ENCODE peak calls at places on chromosomes 7 and 10, in nine cellular contexts. Z is fibroblast of lung; D is GM04503; G is colonic mucosa; M is uterus; L is PC-9; U is GM19239; E is activated T-helper 9 cell treated with anti-CD3 and anti-CD28 coated beads, Interleukin-2, amount 50 U/mL, for 16 hours; W is T-helper 17 cell. O is an unnamed sample.

GRCh38 chr7:129903935-129904334 is 48.8 kb downstream of the UBE2H start:
- DNase-seq in Z (no peak), D (no peak), G (no peak), M (no peak), L (no peak), U (no peak), E (no peak), W (no peak), O (no peak)

GRCh38 chr10:68628576-68629127 is 68.5 kb downstream of the TET1 start:
- DNase-seq in Z (peak), D (no peak), G (no peak), M (no peak), L (no peak), U (no peak), E (no peak), W (no peak), O (no peak)

GRCh38 chr7:79282882-79283602 is 170.4 kb downstream of the MAGI2 start:
- DNase-seq in Z (peak), D (peak), G (no peak), M (no peak), L (peak), U (no peak), E (no peak), W (no peak), O (no peak)

GRCh38 chr10:96890172-96890513 is 58.0 kb downstream of the LCOR start:
- DNase-seq in Z (peak), D (no peak), G (no peak), M (no peak), L (peak), U (no peak), E (no peak), W (no peak), O (no peak)

GRCh38 chr10:109956454-109957091 is 33.3 kb upstream of the XPNPEP1 start:
- DNase-seq in Z (peak), D (no peak), G (no peak), M (no peak), L (no peak), U (peak), E (no peak), W (no peak), O (no peak)

GRCh38 chr10:21135396-21135973 is 238.4 kb upstream of the NEBL start:
- DNase-seq in Z (peak), D (no peak), G (no peak), M (no peak), L (no peak), U (no peak), E (no peak), W (no peak), O (no peak)

GRCh38 chr10:11260136-11260535 is 242.5 kb downstream of the CELF2 start:
- DNase-seq in Z (no peak), D (no peak), G (no peak), M (no peak), L (no peak), U (no peak), E (no peak), W (no peak), O (no peak)

GRCh38 chr7:112337177-112337576 is 113.1 kb upstream of the IFRD1 start:
- DNase-seq in Z (peak), D (no peak), G (no peak), M (no peak), L (no peak), U (no peak), E (no peak), W (no peak), O (no peak)

GRCh38 chr10:86523348-86523747 is 1.8 kb upstream of the WAPL start:
- DNase-seq in Z (peak), D (no peak), G (no peak), M (no peak), L (no peak), U (no peak), E (no peak), W (no peak), O (no peak)

O was measured in T1000.